ENCODE peak calls at places on chromosomes 3 and 15, in five cellular contexts. T is HepG2, H is colonic mucosa, X is AG04450, S is WERI-Rb-1. B is an unnamed sample.

GRCh38 chr3:18389108-18389733 is 35.9 kb downstream of the SATB1 start:
- DNase-seq in T (peak), S (no peak), X (no peak), H (no peak), B (no peak)

GRCh38 chr3:83928391-83928790 is 1030.4 kb upstream of the CADM2 start:
- DNase-seq in T (peak), X (no peak), S (peak), H (no peak), B (no peak)

GRCh38 chr3:127959873-127960272 is 44.8 kb downstream of the KBTBD12 start:
- DNase-seq in H (peak), T (peak), S (peak), X (no peak), B (no peak)

GRCh38 chr15:39942753-39943150 is 8.8 kb downstream of the EIF2AK4 start:
- DNase-seq in T (no peak), X (no peak), H (no peak), S (no peak), B (no peak)

GRCh38 chr3:29513236-29513635 is 232.4 kb downstream of the RBMS3 start:
- DNase-seq in X (no peak), H (no peak), T (no peak), S (no peak), B (no peak)

GRCh38 chr15:77832874-77833273 is 200.2 kb upstream of the LINGO1 start:
- DNase-seq in X (no peak), S (no peak), T (no peak), H (no peak), B (no peak)

GRCh38 chr3:36989000-36989399 is 3.9 kb downstream of the EPM2AIP1 start:
- DNase-seq in H (no peak), X (no peak), T (no peak), S (no peak), B (no peak)

GRCh38 chr15:81380203-81380602 is 6.2 kb upstream of the TMC3 start:
- DNase-seq in H (no peak), X (no peak), S (no peak), T (no peak), B (no peak)

GRCh38 chr3:184756151-184756681 is 44.4 kb upstream of the MAGEF1 start:
- DNase-seq in X (no peak), S (peak), T (no peak), H (no peak), B (no peak)

GRCh38 chr3:195114026-195114425 is 156.9 kb downstream of the XXYLT1 start:
- DNase-seq in H (no peak), S (no peak), T (no peak), X (no peak), B (no peak)

GRCh38 chr15:69074011-69074842 is 59.7 kb downstream of the NOX5 start:
- DNase-seq in X (no peak), H (peak), S (peak), T (peak), B (peak)

GRCh38 chr3:195093731-195094130 is 177.2 kb downstream of the XXYLT1 start:
- DNase-seq in X (no peak), S (no peak), H (no peak), T (no peak), B (no peak)

GRCh38 chr15:67303490-67304363 is 49.1 kb downstream of the IQCH start:
- DNase-seq in H (peak), S (no peak), T (peak), X (no peak), B (no peak)
- TF ChIP-seq CTCF in H (peak), S (no peak), T (peak), X (peak), B (peak)

GRCh38 chr15:23629234-23629805 is 18.3 kb downstream of the MAGEL2 start:
- DNase-seq in T (no peak), S (no peak), H (no peak), X (no peak), B (no peak)
- TF ChIP-seq CTCF in T (peak), S (peak), H (peak), X (peak), B (peak)

GRCh38 chr3:147384210-147385058 is 21.9 kb downstream of the ZIC4 start:
- DNase-seq in S (no peak), T (no peak), X (no peak), H (no peak), B (no peak)
- TF ChIP-seq CTCF in S (peak), T (no peak), X (no peak), H (no peak), B (peak)

GRCh38 chr15:74977599-74977998 is 17.8 kb upstream of the SCAMP5 start:
- DNase-seq in S (no peak), H (no peak), X (no peak), T (no peak), B (no peak)

GRCh38 chr15:74978077-74978476 is 17.3 kb upstream of the SCAMP5 start:
- DNase-seq in T (no peak), H (no peak), X (no peak), S (no peak), B (no peak)

GRCh38 chr15:74978503-74978902 is 16.9 kb upstream of the SCAMP5 start:
- DNase-seq in T (no peak), H (no peak), S (no peak), X (no peak), B (no peak)

DNA sequence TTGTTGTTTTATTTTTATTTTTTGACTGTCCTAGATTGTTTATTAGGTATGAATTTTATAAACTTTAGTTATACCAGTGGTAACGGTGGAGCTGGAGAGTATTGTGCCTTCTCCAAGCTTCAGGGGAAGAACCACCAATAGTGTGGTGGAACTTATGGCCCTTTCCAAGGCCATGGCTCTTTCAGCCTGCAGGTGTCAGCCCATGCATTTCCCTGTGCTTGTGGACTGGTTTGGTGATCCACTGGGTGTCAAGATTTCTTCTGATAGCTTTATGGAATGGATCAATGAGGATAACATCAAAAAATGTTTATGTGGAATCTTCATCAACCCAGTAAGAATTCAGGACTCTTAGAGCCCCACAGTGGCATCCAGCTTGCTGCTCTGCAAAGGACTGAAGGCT is 19.2 kb upstream of the SCAMP5 start:
- DNase-seq in H (no peak), T (no peak), S (no peak), X (no peak), B (no peak)
- TF ChIP-seq CTCF in H (no peak), T (peak), S (peak), X (no peak), B (no peak)

GRCh38 chr3:162845918-162846317 is 1349.3 kb downstream of the OTOL1 start:
- DNase-seq in S (no peak), X (no peak), H (no peak), T (no peak), B (no peak)

GRCh38 chr3:162842817-162843216 is 1346.2 kb downstream of the OTOL1 start:
- DNase-seq in H (no peak), T (no peak), X (no peak), S (no peak), B (no peak)

GRCh38 chr3:162847511-162847910 is 1350.9 kb downstream of the OTOL1 start:
- DNase-seq in X (no peak), T (no peak), H (no peak), S (no peak), B (no peak)
- TF ChIP-seq CTCF in X (no peak), T (no peak), H (no peak), S (no peak), B (peak)

GRCh38 chr3:27713435-27713880 is 8.7 kb downstream of the EOMES start:
- DNase-seq in H (peak), T (no peak), S (no peak), X (no peak), B (no peak)

GRCh38 chr3:27712136-27713065 is 9.7 kb downstream of the EOMES start:
- DNase-seq in H (peak), X (peak), T (peak), S (peak), B (peak)

GRCh38 chr3:27714101-27714526 is 8.0 kb downstream of the EOMES start:
- DNase-seq in X (no peak), H (no peak), S (no peak), T (no peak), B (no peak)

GRCh38 chr3:27713066-27713400 is 9.1 kb downstream of the EOMES start:
- DNase-seq in X (no peak), S (no peak), T (no peak), H (no peak), B (no peak)

GRCh38 chr3:27708246-27708645 is 13.9 kb downstream of the EOMES start:
- DNase-seq in S (no peak), T (no peak), H (no peak), X (no peak), B (no peak)
- TF ChIP-seq CTCF in S (no peak), T (no peak), H (no peak), X (no peak), B (no peak)

GRCh38 chr3:137300703-137301102 is 342.9 kb downstream of the IL20RB start:
- DNase-seq in X (no peak), S (no peak), T (no peak), H (no peak), B (no peak)

DNA sequence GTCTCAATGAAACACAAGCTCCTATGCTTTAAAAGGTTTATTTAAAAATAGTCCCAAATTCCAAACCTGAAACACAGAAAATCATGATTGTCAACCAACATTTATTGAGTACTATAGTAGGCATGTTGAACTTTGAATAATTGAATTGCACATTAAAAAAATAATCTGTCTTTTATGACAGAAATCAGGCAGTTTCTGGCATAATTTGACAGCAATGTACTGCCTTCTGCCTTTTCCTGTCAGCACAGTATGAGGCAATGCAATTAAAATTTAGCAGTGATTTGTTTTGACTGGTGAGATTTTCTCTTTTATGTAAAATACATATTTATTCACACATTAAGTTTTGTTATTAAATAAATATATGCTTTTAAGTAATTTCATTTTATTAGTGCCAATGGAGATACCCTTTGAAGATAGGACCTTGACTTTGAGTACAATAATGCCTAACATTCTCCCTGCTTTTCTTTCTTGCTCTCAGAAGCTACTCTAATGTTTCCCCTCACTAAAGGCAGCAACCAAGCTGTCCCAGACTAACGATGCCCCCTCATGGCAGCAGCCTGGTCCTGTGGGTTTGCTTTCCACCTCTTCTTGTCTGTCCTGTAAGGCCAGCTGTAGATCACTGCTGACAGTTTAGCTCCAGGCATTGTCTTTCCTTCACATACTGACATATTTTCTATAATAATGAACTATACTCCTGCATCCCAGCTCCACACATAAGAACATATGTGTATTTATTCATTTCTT is 346.7 kb downstream of the IL20RB start:
- DNase-seq in H (no peak), S (peak), X (no peak), T (no peak), B (peak)
- TF ChIP-seq CTCF in H (no peak), S (peak), X (no peak), T (no peak), B (no peak)

DNA sequence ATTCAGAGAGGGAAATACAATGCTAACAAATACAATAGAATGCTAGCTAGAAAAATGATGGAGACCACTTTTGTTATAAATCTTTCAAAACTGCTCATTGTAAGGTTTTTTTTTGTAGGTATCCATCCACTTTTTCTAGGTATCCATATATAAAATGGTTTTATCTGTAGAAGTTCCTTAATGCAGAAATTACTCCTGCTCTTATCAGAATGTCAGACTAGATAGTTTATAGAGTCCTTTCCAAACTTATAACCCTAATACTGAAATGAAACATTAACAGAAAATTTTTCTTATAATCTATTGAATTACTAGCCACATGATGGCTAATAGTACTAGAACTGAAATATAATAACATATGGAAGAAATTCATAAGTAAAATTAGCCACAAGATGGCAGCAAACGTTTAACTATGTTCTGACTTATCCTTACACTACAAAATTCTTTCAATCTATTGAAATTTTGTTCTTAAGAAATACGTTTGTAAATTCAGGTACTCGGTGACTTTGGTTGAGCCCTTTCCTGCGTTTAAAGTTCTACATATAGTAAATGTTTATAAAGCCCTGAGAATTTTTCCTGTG is 58.5 kb downstream of the ECT2 start:
- DNase-seq in T (peak), X (peak), H (no peak), S (no peak), B (no peak)
- TF ChIP-seq CTCF in T (peak), X (peak), H (no peak), S (no peak), B (peak)